ENCODE peak calls at places on chromosomes 1 and 21, in six cellular contexts. F is iPS DF 6.9, Q is endodermal cell, E is H7, K is neural progenitor cell, C is Panc1. H is an unnamed sample.

GRCh38 chr21:34511154-34511553 is 856 bp downstream of the KCNE1 start:
- DNase-seq in E (no peak), K (no peak), F (no peak), Q (no peak), C (no peak), H (peak; percentile 53)

GRCh38 chr1:226447932-226448670 is 40.2 kb upstream of the PARP1 start:
- DNase-seq in E (no peak), K (no peak), C (no peak), Q (no peak), F (no peak), H (no peak)

GRCh38 chr1:16410803-16411202 is 26.4 kb downstream of the SPATA21 start:
- DNase-seq in E (no peak), F (no peak), Q (no peak), K (no peak), C (no peak), H (no peak)

GRCh38 chr1:111202707-111203623 is 2.5 kb upstream of the DENND2D start:
- DNase-seq in C (no peak), E (peak; percentile 58), K (no peak), Q (peak; percentile 67), F (no peak), H (peak; percentile 57)

GRCh38 chr1:32989160-32989894 is 24.7 kb upstream of the RNF19B start:
- DNase-seq in F (no peak), C (peak; percentile 79), E (no peak), Q (peak; percentile 54), K (no peak), H (peak; percentile 92)

GRCh38 chr1:50047916-50048694 is 24.4 kb upstream of the AGBL4 start:
- DNase-seq in C (no peak), F (peak; percentile 54), Q (peak; percentile 90), K (peak; percentile 1), E (peak; percentile 78), H (no peak)

GRCh38 chr21:28224191-28224755 is 768.4 kb downstream of the LTN1 start:
- DNase-seq in K (no peak), Q (no peak), E (no peak), F (no peak), C (no peak), H (no peak)

GRCh38 chr1:66422804-66423203 is 111.1 kb upstream of the SGIP1 start:
- DNase-seq in E (no peak), C (no peak), Q (no peak), K (no peak), F (no peak), H (no peak)

GRCh38 chr1:143689781-143690180 is 282.0 kb downstream of the FAM72C start:
- DNase-seq in C (no peak), E (no peak), F (no peak), Q (no peak), K (no peak), H (no peak)

GRCh38 chr1:45677751-45678245 is 8.5 kb downstream of the GPBP1L1 start:
- DNase-seq in K (no peak), E (no peak), Q (no peak), F (no peak), C (no peak), H (no peak)

GRCh38 chr1:71861022-71861421 is 421.3 kb downstream of the NEGR1 start:
- DNase-seq in E (no peak), C (no peak), K (no peak), Q (no peak), F (no peak), H (no peak)

GRCh38 chr1:11839727-11840705 is 7.6 kb downstream of the NPPA start:
- DNase-seq in E (no peak), F (no peak), K (no peak), Q (no peak), C (no peak), H (no peak)

GRCh38 chr1:19646771-19647319 is 2.7 kb downstream of the NBL1 start:
- DNase-seq in Q (no peak), E (no peak), K (no peak), C (no peak), F (no peak), H (no peak)
- H3K27me3 ChIP-seq in Q (peaks cover 13% of the 10 kb centered on the region), E (peaks cover 34% of the 10 kb centered on the region), K (peaks cover 56% of the 10 kb centered on the region), C (no peaks in the 10 kb centered on the region), F (peaks cover 11% of the 10 kb centered on the region), H (no peaks in the 10 kb centered on the region)

DNA sequence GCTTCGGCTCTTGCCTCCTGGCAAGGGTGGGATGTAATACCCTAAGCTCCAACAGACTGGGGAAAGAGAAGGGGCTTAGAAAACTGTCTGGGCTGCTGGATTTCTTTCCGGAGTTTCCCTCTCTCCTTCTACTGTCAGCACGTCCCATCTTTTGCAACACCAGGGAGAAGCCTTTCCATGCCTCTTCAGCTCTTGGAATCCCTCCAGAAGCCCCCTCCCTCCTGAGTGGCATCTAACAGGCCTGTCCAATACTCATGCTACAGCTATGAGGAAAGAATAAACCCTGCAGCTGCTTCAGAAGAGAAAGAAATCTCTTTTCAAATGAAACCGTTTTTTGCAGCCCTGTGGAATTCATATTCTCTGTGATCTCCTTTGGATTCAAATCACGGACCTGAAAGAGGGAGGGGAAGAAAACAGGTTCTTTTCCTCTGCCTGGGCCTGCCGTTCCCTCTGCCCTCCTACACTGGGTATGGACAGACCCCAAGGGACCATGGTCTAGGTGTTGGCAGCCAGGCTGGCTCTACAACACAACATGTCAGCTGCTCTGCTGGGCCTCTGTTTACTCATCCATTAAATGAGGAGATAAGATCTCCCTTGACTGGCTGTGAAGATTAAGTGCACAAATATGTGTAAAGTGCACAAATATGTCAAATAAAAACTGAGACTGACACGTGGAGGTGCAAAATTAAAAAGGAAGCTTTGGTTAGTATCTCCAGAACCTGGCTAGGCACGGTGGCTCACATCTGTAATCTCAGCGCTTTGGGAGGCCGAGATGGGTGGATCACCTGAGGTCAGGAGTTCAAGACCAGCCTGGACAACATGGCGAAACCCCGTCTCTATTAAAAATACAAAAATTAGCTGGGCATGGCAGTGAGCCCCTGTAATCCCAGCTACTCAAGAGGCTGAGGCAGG is 6.0 kb upstream of the CAPN2 start:
- DNase-seq in Q (peak; percentile 51), E (no peak), F (no peak), C (no peak), K (no peak), H (no peak)
- H3K4me3 ChIP-seq in Q (no peak overlapping the region), E (no peak overlapping the region), F (no peak overlapping the region), C (no peak overlapping the region), K (no peak overlapping the region), H (no peak overlapping the region)

GRCh38 chr1:8082945-8083344 is 56.8 kb upstream of the ERRFI1 start:
- DNase-seq in Q (no peak), C (no peak), F (no peak), K (no peak), E (no peak), H (no peak)
- H3K27me3 ChIP-seq in Q (no peaks in the 10 kb centered on the region), C (no peaks in the 10 kb centered on the region), F (no peaks in the 10 kb centered on the region), K (no peaks in the 10 kb centered on the region), E (no peaks in the 10 kb centered on the region), H (no peaks in the 10 kb centered on the region)

DNA sequence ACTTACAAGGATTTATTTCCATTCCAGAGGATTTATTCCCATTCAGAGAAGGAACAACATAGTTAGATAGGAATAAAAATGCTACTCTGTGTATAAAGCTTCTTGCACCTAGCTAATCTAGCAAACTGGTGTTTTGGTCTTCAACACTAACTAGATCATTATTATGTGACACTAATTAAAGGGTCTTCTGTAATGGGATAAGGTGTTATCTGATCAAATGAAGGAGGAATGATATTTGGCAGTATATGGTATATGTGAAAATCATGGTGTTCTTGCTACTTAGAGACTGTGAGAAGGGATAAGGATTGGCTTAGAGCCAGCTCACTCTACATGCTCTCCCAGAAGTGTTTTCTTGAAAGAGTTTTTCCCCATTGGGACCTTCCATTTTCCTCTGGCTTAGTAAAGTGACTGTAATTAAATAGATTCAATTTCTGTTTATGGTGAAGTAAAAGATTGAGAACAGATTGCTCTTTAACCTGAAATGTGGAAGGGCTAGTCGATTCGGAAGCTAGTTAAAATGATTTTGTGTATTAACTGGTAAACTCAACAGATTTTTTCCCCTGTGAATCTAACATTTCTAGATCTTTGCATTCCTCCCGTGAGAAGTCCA is 71.2 kb upstream of the RGL1 start:
- DNase-seq in K (no peak), C (no peak), Q (no peak), E (no peak), F (no peak), H (no peak)
- H3K4me3 ChIP-seq in K (no peak overlapping the region), C (no peak overlapping the region), Q (no peak overlapping the region), E (no peak overlapping the region), F (no peak overlapping the region), H (no peak overlapping the region)

GRCh38 chr21:36709868-36710728 is 11.2 kb downstream of the SIM2 start:
- DNase-seq in F (no peak), Q (peak; percentile 74), K (peak; percentile 59), E (peak; percentile 82), C (no peak), H (no peak)
- H3K27me3 ChIP-seq in F (peaks cover 50% of the 10 kb centered on the region), Q (peaks cover 100% of the 10 kb centered on the region), K (peaks cover 100% of the 10 kb centered on the region), E (peaks cover 81% of the 10 kb centered on the region), C (no peaks in the 10 kb centered on the region), H (peaks cover 67% of the 10 kb centered on the region)

GRCh38 chr1:200478945-200479558 is 69.2 kb upstream of the ZNF281 start:
- DNase-seq in C (no peak), E (no peak), F (no peak), Q (no peak), K (no peak), H (no peak)

GRCh38 chr1:200471739-200472138 is 61.9 kb upstream of the ZNF281 start:
- DNase-seq in K (no peak), C (no peak), F (no peak), E (no peak), Q (no peak), H (no peak)

GRCh38 chr1:200474633-200475032 is 64.8 kb upstream of the ZNF281 start:
- DNase-seq in C (no peak), F (no peak), K (no peak), Q (no peak), E (no peak), H (no peak)

GRCh38 chr1:200478239-200478623 is 68.4 kb upstream of the ZNF281 start:
- DNase-seq in C (no peak), F (no peak), E (no peak), Q (no peak), K (no peak), H (no peak)

DNA sequence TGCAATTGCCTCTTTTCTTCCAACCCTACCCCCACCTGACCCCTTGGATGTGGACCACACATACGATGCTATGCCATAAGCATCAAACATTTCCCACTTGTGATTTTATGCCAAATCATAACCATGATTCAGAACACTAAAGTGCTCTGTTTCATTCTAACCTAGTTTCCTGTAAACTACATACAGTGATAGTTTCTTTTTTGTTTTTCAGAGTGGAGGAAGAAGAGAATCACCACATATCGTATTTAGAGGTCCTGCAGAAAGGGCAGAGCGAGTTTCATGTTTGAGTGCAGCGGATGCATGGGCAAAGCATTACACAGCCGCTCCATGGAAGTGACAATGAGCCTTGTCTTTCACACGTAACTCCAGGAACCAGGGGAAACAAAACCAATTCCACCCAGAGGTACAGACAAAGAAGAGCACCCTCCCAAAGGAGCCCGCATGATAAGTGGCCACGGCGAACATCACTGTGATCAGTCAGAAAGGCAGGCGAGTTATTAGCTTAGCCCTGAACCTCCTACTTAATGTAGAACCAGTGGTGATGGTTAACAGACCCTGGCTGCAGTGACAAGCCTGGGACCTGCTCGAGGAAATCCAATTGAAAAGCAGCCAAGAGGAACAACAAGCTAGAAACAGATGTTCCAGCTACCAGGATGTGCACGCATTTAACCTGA is 64.0 kb upstream of the ZNF281 start:
- DNase-seq in F (no peak), C (no peak), K (no peak), Q (no peak), E (no peak), H (no peak)
- H3K4me3 ChIP-seq in F (no peak overlapping the region), C (no peak overlapping the region), K (no peak overlapping the region), Q (no peak overlapping the region), E (no peak overlapping the region), H (no peak overlapping the region)

DNA sequence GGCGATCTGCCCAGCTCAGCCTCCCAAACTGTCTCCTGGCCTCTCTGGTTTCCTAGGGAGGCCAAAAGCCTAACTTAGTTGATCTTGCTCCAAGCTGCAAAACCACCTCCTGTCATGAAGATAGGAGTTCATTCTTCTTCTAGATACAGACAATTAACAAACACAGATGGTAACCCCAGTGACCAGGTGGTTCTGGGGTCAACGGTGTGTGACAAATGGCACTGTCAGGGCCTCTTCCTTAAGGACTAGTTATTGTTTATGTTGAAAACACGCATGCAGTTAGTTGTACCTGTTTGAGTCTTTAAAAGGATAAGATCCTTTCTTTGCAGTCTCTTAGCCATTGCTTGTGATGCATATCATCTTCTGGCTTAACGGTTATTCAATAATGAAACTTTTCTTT is 4.6 kb upstream of the UMODL1 start:
- DNase-seq in K (no peak), E (no peak), C (no peak), F (no peak), Q (no peak), H (no peak)
- H3K27me3 ChIP-seq in K (no peaks in the 10 kb centered on the region), E (no peaks in the 10 kb centered on the region), C (no peaks in the 10 kb centered on the region), F (no peaks in the 10 kb centered on the region), Q (no peaks in the 10 kb centered on the region), H (no peaks in the 10 kb centered on the region)